ENCODE peak calls at places on chromosomes 1 and 21, in four cellular contexts. F, G, D and L are unnamed samples.

GRCh38 chr1:231923461-231924132 is 297.0 kb downstream of the DISC1 start:
- DNase-seq in F (no peak), G (no peak), D (peak), L (no peak)

GRCh38 chr21:34243562-34243961 is 120.2 kb upstream of the KCNE2 start:
- DNase-seq in G (no peak), D (peak), F (peak), L (no peak)

GRCh38 chr1:12546771-12547585 is 71.0 kb downstream of the DHRS3 start:
- DNase-seq in G (peak), D (no peak), F (no peak), L (no peak)

GRCh38 chr1:26540346-26540745 is 10.8 kb downstream of the RPS6KA1 start:
- DNase-seq in G (no peak), F (no peak), D (no peak), L (no peak)

GRCh38 chr1:161070737-161071136 is 1.0 kb upstream of the ARHGAP30 start:
- DNase-seq in D (peak), G (no peak), F (no peak), L (no peak)

GRCh38 chr1:12184008-12184681 is 17.4 kb downstream of the TNFRSF1B start:
- DNase-seq in D (peak), F (peak), G (no peak), L (no peak)

GRCh38 chr1:211632808-211633522 is 42.5 kb downstream of the NEK2 start:
- DNase-seq in D (peak), G (peak), F (peak), L (no peak)

GRCh38 chr1:227938911-227939790 is 8.6 kb downstream of the WNT9A start:
- DNase-seq in G (peak), F (no peak), D (no peak), L (no peak)

GRCh38 chr1:186236921-186237320 is 138.1 kb downstream of the TPR start:
- DNase-seq in D (peak), F (peak), G (no peak), L (no peak)

GRCh38 chr1:65259816-65260215 is 49.5 kb upstream of the DNAJC6 start:
- DNase-seq in F (no peak), G (no peak), D (no peak), L (no peak)

GRCh38 chr1:66618390-66618789 is 84.4 kb downstream of the SGIP1 start:
- DNase-seq in D (peak), G (no peak), F (no peak), L (no peak)

GRCh38 chr1:109885589-109885988 is 25.1 kb upstream of the CSF1 start:
- DNase-seq in G (no peak), D (no peak), F (no peak), L (no peak)

GRCh38 chr1:54407201-54407956 is 1.2 kb upstream of the SSBP3 start:
- DNase-seq in F (peak), G (peak), D (peak), L (peak)

GRCh38 chr1:23645338-23645737 is 46.3 kb upstream of the RPL11 start:
- DNase-seq in G (no peak), F (no peak), D (no peak), L (no peak)

GRCh38 chr1:226711976-226712778 is 26.9 kb downstream of the ITPKB start:
- DNase-seq in D (no peak), F (no peak), G (no peak), L (no peak)

GRCh38 chr1:161190962-161191521 is 7.8 kb downstream of the ADAMTS4 start:
- DNase-seq in G (no peak), D (no peak), F (no peak), L (no peak)

GRCh38 chr1:41783189-41783639 is 135.5 kb downstream of the HIVEP3 start:
- DNase-seq in F (peak), D (peak), G (no peak), L (no peak)

GRCh38 chr1:116514708-116515525 is 55.9 kb downstream of the CD58 start:
- DNase-seq in D (peak), F (peak), G (no peak), L (no peak)

GRCh38 chr1:103250441-103250861 is 142.1 kb upstream of the COL11A1 start:
- DNase-seq in G (no peak), F (peak), D (peak), L (no peak)

GRCh38 chr1:121558514-121558913 is 373.7 kb downstream of the SRGAP2C start:
- DNase-seq in G (no peak), F (peak), D (peak), L (no peak)

GRCh38 chr1:185787238-185787637 is 53.0 kb downstream of the HMCN1 start:
- DNase-seq in F (no peak), D (no peak), G (no peak), L (no peak)

GRCh38 chr1:72285074-72285425 is 2.7 kb upstream of the NEGR1 start:
- DNase-seq in D (no peak), G (no peak), F (no peak), L (no peak)